ENCODE peak calls at places on chromosomes 3 and 15, in seven cellular contexts. One of them, this sample, is unnamed. For H3K4me1 and H3K9me3, the result is how much of the 10 kb centered on the place peaks cover.

GRCh38 chr3:44825264-44825925 is 36.3 kb upstream of the TMEM42 start:
- DNase-seq in lung: no peak
- DNase-seq in CD8-positive, alpha-beta T cell: no peak
- DNase-seq in colonic mucosa: no peak
- DNase-seq in PC-3: peak
- DNase-seq in SJSA1: no peak
- DNase-seq in Caco-2: no peak
- DNase-seq in this sample: no peak

GRCh38 chr3:155342344-155342743 is 48.9 kb upstream of the STRIT1 start:
- DNase-seq in Caco-2: no peak
- DNase-seq in lung: no peak
- DNase-seq in colonic mucosa: no peak
- DNase-seq in CD8-positive, alpha-beta T cell: no peak
- DNase-seq in PC-3: no peak
- DNase-seq in SJSA1: no peak
- DNase-seq in this sample: no peak

GRCh38 chr15:56468271-56468912 is 3.5 kb upstream of the MNS1 start:
- DNase-seq in CD8-positive, alpha-beta T cell: no peak
- DNase-seq in PC-3: no peak
- DNase-seq in lung: no peak
- DNase-seq in colonic mucosa: no peak
- DNase-seq in Caco-2: no peak
- DNase-seq in SJSA1: peak
- DNase-seq in this sample: no peak

GRCh38 chr3:32403663-32404062 is 12.0 kb downstream of the CMTM7 start:
- DNase-seq in SJSA1: no peak
- DNase-seq in colonic mucosa: no peak
- DNase-seq in PC-3: no peak
- DNase-seq in CD8-positive, alpha-beta T cell: no peak
- DNase-seq in lung: no peak
- DNase-seq in Caco-2: no peak
- DNase-seq in this sample: no peak

GRCh38 chr15:67998599-67999122 is 55.5 kb upstream of the PIAS1 start:
- DNase-seq in lung: no peak
- DNase-seq in PC-3: peak
- DNase-seq in CD8-positive, alpha-beta T cell: no peak
- DNase-seq in SJSA1: no peak
- DNase-seq in Caco-2: no peak
- DNase-seq in colonic mucosa: peak
- DNase-seq in this sample: no peak

GRCh38 chr15:33985751-33986150 is 17.5 kb downstream of the CHRM5 start:
- DNase-seq in Caco-2: no peak
- DNase-seq in SJSA1: no peak
- DNase-seq in CD8-positive, alpha-beta T cell: no peak
- DNase-seq in lung: no peak
- DNase-seq in PC-3: no peak
- DNase-seq in colonic mucosa: no peak
- DNase-seq in this sample: no peak

GRCh38 chr3:87006844-87007439 is 16.0 kb upstream of the VGLL3 start:
- DNase-seq in SJSA1: no peak
- DNase-seq in colonic mucosa: no peak
- DNase-seq in PC-3: peak
- DNase-seq in Caco-2: no peak
- DNase-seq in CD8-positive, alpha-beta T cell: no peak
- DNase-seq in lung: no peak
- DNase-seq in this sample: no peak

GRCh38 chr3:127673191-127674098 is 693 bp downstream of the ABTB1 start:
- DNase-seq in Caco-2: peak
- DNase-seq in lung: peak
- DNase-seq in PC-3: peak
- DNase-seq in colonic mucosa: peak
- DNase-seq in CD8-positive, alpha-beta T cell: peak
- DNase-seq in SJSA1: no peak
- DNase-seq in this sample: peak

GRCh38 chr15:78265752-78266224 is 1.4 kb downstream of the DNAJA4 start:
- DNase-seq in colonic mucosa: no peak
- DNase-seq in Caco-2: no peak
- DNase-seq in lung: no peak
- DNase-seq in SJSA1: no peak
- DNase-seq in PC-3: peak
- DNase-seq in CD8-positive, alpha-beta T cell: no peak
- DNase-seq in this sample: no peak

GRCh38 chr3:195150194-195151118 is 120.5 kb downstream of the XXYLT1 start:
- DNase-seq in SJSA1: peak
- DNase-seq in lung: peak
- DNase-seq in PC-3: peak
- DNase-seq in CD8-positive, alpha-beta T cell: peak
- DNase-seq in colonic mucosa: peak
- DNase-seq in Caco-2: no peak
- DNase-seq in this sample: no peak

GRCh38 chr3:123292321-123293310 is 90.9 kb downstream of the SEC22A start:
- DNase-seq in Caco-2: peak
- DNase-seq in colonic mucosa: no peak
- DNase-seq in lung: no peak
- DNase-seq in CD8-positive, alpha-beta T cell: no peak
- DNase-seq in PC-3: no peak
- DNase-seq in SJSA1: no peak
- DNase-seq in this sample: no peak

GRCh38 chr15:65870889-65871533 is 1.7 kb downstream of the RAB11A start:
- DNase-seq in PC-3: peak
- DNase-seq in colonic mucosa: peak
- DNase-seq in SJSA1: peak
- DNase-seq in CD8-positive, alpha-beta T cell: no peak
- DNase-seq in lung: no peak
- DNase-seq in Caco-2: peak
- DNase-seq in this sample: no peak

GRCh38 chr3:127037423-127037841 is 54.5 kb downstream of the PLXNA1 start:
- DNase-seq in SJSA1: no peak
- DNase-seq in Caco-2: no peak
- DNase-seq in colonic mucosa: peak
- DNase-seq in PC-3: no peak
- DNase-seq in CD8-positive, alpha-beta T cell: no peak
- DNase-seq in lung: no peak
- DNase-seq in this sample: no peak

GRCh38 chr3:55686720-55687254 is 199.7 kb upstream of the WNT5A start:
- DNase-seq in SJSA1: peak
- DNase-seq in lung: no peak
- DNase-seq in Caco-2: no peak
- DNase-seq in PC-3: peak
- DNase-seq in CD8-positive, alpha-beta T cell: no peak
- DNase-seq in colonic mucosa: no peak
- DNase-seq in this sample: no peak

GRCh38 chr3:136162322-136162721 is 33.8 kb downstream of the MSL2 start:
- DNase-seq in lung: no peak
- DNase-seq in SJSA1: no peak
- DNase-seq in PC-3: no peak
- DNase-seq in CD8-positive, alpha-beta T cell: no peak
- DNase-seq in Caco-2: no peak
- DNase-seq in colonic mucosa: no peak
- DNase-seq in this sample: no peak

GRCh38 chr3:33942483-33943150 is 144.2 kb downstream of the PDCD6IP start:
- DNase-seq in CD8-positive, alpha-beta T cell: no peak
- DNase-seq in Caco-2: no peak
- DNase-seq in colonic mucosa: no peak
- DNase-seq in PC-3: peak
- DNase-seq in SJSA1: no peak
- DNase-seq in lung: no peak
- DNase-seq in this sample: no peak

GRCh38 chr3:73580343-73580742 is 44.4 kb downstream of the PDZRN3 start:
- DNase-seq in CD8-positive, alpha-beta T cell: no peak
- DNase-seq in PC-3: peak
- DNase-seq in Caco-2: no peak
- DNase-seq in colonic mucosa: no peak
- DNase-seq in lung: no peak
- DNase-seq in SJSA1: no peak
- DNase-seq in this sample: no peak

GRCh38 chr3:10455515-10455914 is 49.9 kb downstream of the ATP2B2 start:
- DNase-seq in Caco-2: no peak
- DNase-seq in PC-3: no peak
- DNase-seq in colonic mucosa: no peak
- DNase-seq in SJSA1: no peak
- DNase-seq in lung: no peak
- DNase-seq in CD8-positive, alpha-beta T cell: no peak
- DNase-seq in this sample: no peak

GRCh38 chr3:127066635-127067034 is 83.7 kb downstream of the PLXNA1 start:
- DNase-seq in PC-3: no peak
- DNase-seq in lung: no peak
- DNase-seq in colonic mucosa: no peak
- DNase-seq in CD8-positive, alpha-beta T cell: no peak
- DNase-seq in Caco-2: no peak
- DNase-seq in SJSA1: no peak
- DNase-seq in this sample: no peak

GRCh38 chr15:42494998-42495360 is 455 bp upstream of the SNAP23 start:
- DNase-seq in SJSA1: no peak
- DNase-seq in PC-3: peak
- DNase-seq in CD8-positive, alpha-beta T cell: no peak
- DNase-seq in Caco-2: peak
- DNase-seq in colonic mucosa: peak
- DNase-seq in lung: peak
- DNase-seq in this sample: no peak

GRCh38 chr3:195182470-195182795 is 88.5 kb downstream of the XXYLT1 start:
- DNase-seq in Caco-2: no peak
- DNase-seq in colonic mucosa: no peak
- DNase-seq in SJSA1: peak
- DNase-seq in PC-3: peak
- DNase-seq in CD8-positive, alpha-beta T cell: no peak
- DNase-seq in lung: no peak
- DNase-seq in this sample: no peak

GRCh38 chr3:29072626-29073025 is 208.2 kb upstream of the RBMS3 start:
- DNase-seq in CD8-positive, alpha-beta T cell: no peak
- DNase-seq in PC-3: no peak
- DNase-seq in lung: no peak
- DNase-seq in Caco-2: no peak
- DNase-seq in SJSA1: no peak
- DNase-seq in colonic mucosa: no peak
- DNase-seq in this sample: no peak

DNA sequence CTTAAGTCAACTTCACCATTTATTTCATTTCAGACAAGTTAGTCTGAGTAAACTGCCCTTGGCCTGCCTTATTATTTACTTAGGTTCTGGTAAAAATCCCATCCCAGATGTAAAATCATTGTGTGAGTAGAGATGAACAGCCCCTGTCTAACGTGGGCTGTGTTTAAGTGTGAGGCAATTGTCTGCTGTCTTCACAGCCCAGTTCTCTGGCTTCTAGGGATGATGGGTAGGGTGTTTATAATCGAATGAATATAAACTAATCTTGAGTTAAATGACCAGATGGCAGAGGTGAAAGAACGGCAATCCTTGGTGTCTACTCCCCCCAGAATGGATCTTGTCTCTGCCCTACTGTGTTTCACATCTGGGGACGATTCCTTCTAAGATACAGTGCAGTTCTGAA is 20.8 kb downstream of the PPARG start:
- DNase-seq in colonic mucosa: no peak
- DNase-seq in PC-3: no peak
- DNase-seq in lung: no peak
- DNase-seq in SJSA1: no peak
- DNase-seq in CD8-positive, alpha-beta T cell: no peak
- DNase-seq in Caco-2: no peak
- DNase-seq in this sample: no peak
- H3K4me1 ChIP-seq in colonic mucosa: under half
- H3K4me1 ChIP-seq in PC-3: half or more
- H3K4me1 ChIP-seq in lung: under half
- H3K4me1 ChIP-seq in SJSA1: under half
- H3K4me1 ChIP-seq in CD8-positive, alpha-beta T cell: under half
- H3K4me1 ChIP-seq in Caco-2: under half
- H3K4me1 ChIP-seq in this sample: under half

GRCh38 chr15:25176616-25176923 is 221.8 kb downstream of the SNRPN start:
- DNase-seq in lung: peak
- DNase-seq in CD8-positive, alpha-beta T cell: no peak
- DNase-seq in PC-3: no peak
- DNase-seq in SJSA1: no peak
- DNase-seq in Caco-2: no peak
- DNase-seq in colonic mucosa: no peak
- DNase-seq in this sample: no peak
- H3K9me3 ChIP-seq in lung: under half
- H3K9me3 ChIP-seq in CD8-positive, alpha-beta T cell: under half
- H3K9me3 ChIP-seq in PC-3: under half
- H3K9me3 ChIP-seq in SJSA1: under half
- H3K9me3 ChIP-seq in Caco-2: half or more
- H3K9me3 ChIP-seq in colonic mucosa: under half
- H3K9me3 ChIP-seq in this sample: under half

DNA sequence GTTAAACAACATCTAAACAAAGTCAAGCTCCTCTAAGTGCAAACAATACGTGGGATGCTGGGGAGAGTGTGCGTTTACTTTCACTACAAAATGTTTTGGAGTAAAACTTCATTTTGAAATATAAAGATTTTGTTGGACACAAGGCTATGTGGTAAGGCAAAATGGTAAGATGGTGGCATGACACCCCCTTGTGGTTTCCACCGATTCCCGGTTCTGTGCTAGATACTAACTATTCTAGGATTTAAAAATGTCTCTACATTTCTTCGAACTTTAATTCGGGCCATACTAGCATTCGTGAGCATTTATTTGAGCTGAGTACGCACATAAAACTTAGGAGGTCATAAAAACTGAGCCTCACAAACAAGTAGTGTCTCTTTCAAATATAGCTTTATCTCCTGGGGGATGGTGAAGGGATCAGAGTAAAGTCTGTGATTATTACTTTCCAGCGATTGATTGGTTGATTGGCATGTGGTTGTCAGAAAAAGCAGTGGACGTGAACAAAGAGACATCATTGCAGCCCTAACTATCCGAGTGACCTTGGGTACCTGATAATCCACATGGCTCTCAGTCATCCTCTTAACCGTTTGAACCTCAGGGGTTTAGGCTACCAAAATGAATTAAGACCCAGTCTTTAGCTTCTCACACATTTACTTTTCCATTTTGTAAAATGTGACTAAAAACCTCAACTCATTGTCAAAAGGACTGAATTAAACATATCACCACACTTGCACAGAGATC is 1.1 kb upstream of the ZNF639 start:
- DNase-seq in Caco-2: peak
- DNase-seq in lung: no peak
- DNase-seq in PC-3: peak
- DNase-seq in SJSA1: peak
- DNase-seq in CD8-positive, alpha-beta T cell: no peak
- DNase-seq in colonic mucosa: peak
- DNase-seq in this sample: no peak
- H3K4me3 ChIP-seq in Caco-2: peak
- H3K4me3 ChIP-seq in lung: no peak
- H3K4me3 ChIP-seq in PC-3: peak
- H3K4me3 ChIP-seq in SJSA1: peak
- H3K4me3 ChIP-seq in CD8-positive, alpha-beta T cell: peak
- H3K4me3 ChIP-seq in colonic mucosa: peak
- H3K4me3 ChIP-seq in this sample: peak

DNA sequence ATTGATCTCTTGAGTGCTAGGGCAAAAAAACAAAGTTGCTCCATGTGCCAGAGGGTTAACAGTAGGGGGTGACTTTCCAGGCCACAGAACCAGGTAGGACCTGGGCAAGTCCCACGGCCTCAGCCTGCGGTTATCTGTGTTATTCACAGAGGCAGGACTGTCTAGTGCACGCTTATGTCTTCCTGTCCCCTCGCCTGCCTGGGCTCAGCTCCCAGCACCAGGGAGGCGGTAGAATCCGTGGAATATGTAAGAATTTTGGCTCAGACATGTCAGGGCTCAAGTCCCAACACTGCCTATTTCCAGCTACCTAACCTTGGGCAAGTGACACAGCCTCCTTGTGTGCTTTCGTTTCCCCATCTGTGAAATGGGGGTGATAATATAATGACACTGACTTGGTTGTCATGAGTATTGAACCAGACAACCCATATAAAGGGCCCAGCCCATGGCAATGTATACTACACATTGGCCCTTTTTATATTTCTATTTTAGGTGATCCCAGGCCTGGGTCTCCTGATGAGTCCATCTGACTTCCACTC is 44.3 kb upstream of the FLNB start:
- DNase-seq in colonic mucosa: no peak
- DNase-seq in SJSA1: no peak
- DNase-seq in PC-3: no peak
- DNase-seq in Caco-2: no peak
- DNase-seq in lung: no peak
- DNase-seq in CD8-positive, alpha-beta T cell: no peak
- DNase-seq in this sample: no peak
- H3K4me1 ChIP-seq in colonic mucosa: under half
- H3K4me1 ChIP-seq in SJSA1: under half
- H3K4me1 ChIP-seq in PC-3: under half
- H3K4me1 ChIP-seq in Caco-2: under half
- H3K4me1 ChIP-seq in lung: under half
- H3K4me1 ChIP-seq in CD8-positive, alpha-beta T cell: under half
- H3K4me1 ChIP-seq in this sample: under half